ENCODE peak calls at places on chromosomes 16 and 17, in four cellular contexts. L is foreskin fibroblast, N is uterus, J is mammary epithelial cell. P is an unnamed sample.
A peak's percentile ranks its signal among the peaks of the same experiment; 100 is the strongest.

GRCh38 chr16:72658888-72659717 is 388.8 kb downstream of the ZFHX3 start:
- DNase-seq in L (peak; percentile 17), J (no peak), N (no peak), P (no peak)

GRCh38 chr16:27222499-27223225 is 19.3 kb downstream of the KDM8 start:
- DNase-seq in L (peak; percentile 62), J (no peak), N (peak; percentile 70), P (no peak)

GRCh38 chr16:29675811-29676643 is 3.0 kb upstream of the QPRT start:
- DNase-seq in N (no peak), J (peak; percentile 11), L (no peak), P (no peak)

GRCh38 chr17:76008630-76009425 is 8.2 kb downstream of the CDK3 start:
- DNase-seq in L (no peak), N (no peak), J (no peak), P (no peak)

GRCh38 chr16:47705268-47705667 is 244.1 kb downstream of the PHKB start:
- DNase-seq in J (no peak), N (no peak), L (no peak), P (no peak)

GRCh38 chr16:51151951-51152663 is 1.0 kb upstream of the SALL1 start:
- DNase-seq in J (no peak), L (peak; percentile 93), N (peak; percentile 94), P (peak; percentile 50)

GRCh38 chr17:54974758-54975157 is 6.2 kb downstream of the STXBP4 start:
- DNase-seq in J (no peak), N (no peak), L (no peak), P (no peak)

GRCh38 chr17:67635688-67636087 is 82.0 kb upstream of the NOL11 start:
- DNase-seq in J (no peak), N (no peak), L (no peak), P (no peak)

GRCh38 chr17:44906987-44907681 is 7.9 kb upstream of the EFTUD2 start:
- DNase-seq in J (no peak), N (no peak), L (no peak), P (no peak)

GRCh38 chr17:40554646-40555295 is 10.5 kb downstream of the CCR7 start:
- DNase-seq in N (peak; percentile 22), L (no peak), J (no peak), P (no peak)

GRCh38 chr16:49756971-49757743 is 98.8 kb downstream of the ZNF423 start:
- DNase-seq in J (no peak), L (no peak), N (no peak), P (peak; percentile 80)

GRCh38 chr17:48178327-48178726 is 70.8 kb downstream of the SNX11 start:
- DNase-seq in J (no peak), N (no peak), L (no peak), P (no peak)

GRCh38 chr17:869567-870530 is 87.7 kb downstream of the MRM3 start:
- DNase-seq in L (peak; percentile 42), N (peak; percentile 66), J (peak; percentile 96), P (no peak)

GRCh38 chr16:70730944-70731343 is 45.1 kb upstream of the MTSS2 start:
- DNase-seq in L (no peak), J (no peak), N (no peak), P (no peak)

GRCh38 chr17:30124273-30124796 is 7.7 kb downstream of the NSRP1 start:
- DNase-seq in N (no peak), J (no peak), L (no peak), P (no peak)

GRCh38 chr16:68000024-68000423 is 740 bp upstream of the DPEP2 start:
- DNase-seq in L (no peak), J (no peak), N (no peak), P (no peak)

GRCh38 chr16:49936791-49937190 is 80.9 kb upstream of the ZNF423 start:
- DNase-seq in L (no peak), N (no peak), J (no peak), P (no peak)

GRCh38 chr17:1742371-1743093 is at the start of gene SERPINF2:
- DNase-seq in N (no peak), L (no peak), J (no peak), P (no peak)

GRCh38 chr16:48098472-48098871 is 57.3 kb downstream of the ABCC12 start:
- DNase-seq in N (no peak), J (no peak), L (no peak), P (no peak)

GRCh38 chr17:79633937-79634813 is 23.3 kb upstream of the RBFOX3 start:
- DNase-seq in J (no peak), N (peak; percentile 5), L (no peak), P (no peak)

GRCh38 chr17:48586355-48586924 is 3.6 kb downstream of the HOXB3 start:
- DNase-seq in J (no peak), L (no peak), N (no peak), P (no peak)

GRCh38 chr16:4737545-4737944 is 3.2 kb downstream of the DNAAF8 start:
- DNase-seq in N (no peak), L (no peak), J (no peak), P (no peak)

GRCh38 chr16:64225696-64226095 is 896.2 kb downstream of the CDH11 start:
- DNase-seq in L (no peak), J (no peak), N (no peak), P (no peak)

GRCh38 chr17:979539-980405 is at the start of gene NXN:
- DNase-seq in L (peak; percentile 56), J (peak; percentile 71), N (peak; percentile 89), P (no peak)

GRCh38 chr16:52649870-52650269 is 102.9 kb upstream of the TOX3 start:
- DNase-seq in N (no peak), L (no peak), J (no peak), P (no peak)

GRCh38 chr16:67101683-67102082 is 8.1 kb upstream of the PHAF1 start:
- DNase-seq in J (no peak), N (no peak), L (no peak), P (peak; percentile 11)

GRCh38 chr16:68445458-68445857 is 2.9 kb downstream of the SMPD3 start:
- DNase-seq in N (no peak), J (peak; percentile 58), L (no peak), P (no peak)

GRCh38 chr17:6408271-6408670 is 26.6 kb downstream of the AIPL1 start:
- DNase-seq in N (no peak), L (no peak), J (no peak), P (no peak)

GRCh38 chr16:14505846-14506245 is 124.2 kb downstream of the PARN start:
- DNase-seq in J (peak; percentile 69), L (no peak), N (no peak), P (no peak)

GRCh38 chr17:75155191-75155601 is 884 bp upstream of the JPT1 start:
- DNase-seq in L (no peak), J (peak; percentile 19), N (no peak), P (no peak)

GRCh38 chr16:85610059-85610445 is 3.1 kb upstream of the GSE1 start:
- DNase-seq in J (no peak), N (peak; percentile 35), L (no peak), P (no peak)

GRCh38 chr17:60095381-60095780 is 16.7 kb upstream of the HEATR6 start:
- DNase-seq in J (no peak), N (no peak), L (no peak), P (no peak)

DNA sequence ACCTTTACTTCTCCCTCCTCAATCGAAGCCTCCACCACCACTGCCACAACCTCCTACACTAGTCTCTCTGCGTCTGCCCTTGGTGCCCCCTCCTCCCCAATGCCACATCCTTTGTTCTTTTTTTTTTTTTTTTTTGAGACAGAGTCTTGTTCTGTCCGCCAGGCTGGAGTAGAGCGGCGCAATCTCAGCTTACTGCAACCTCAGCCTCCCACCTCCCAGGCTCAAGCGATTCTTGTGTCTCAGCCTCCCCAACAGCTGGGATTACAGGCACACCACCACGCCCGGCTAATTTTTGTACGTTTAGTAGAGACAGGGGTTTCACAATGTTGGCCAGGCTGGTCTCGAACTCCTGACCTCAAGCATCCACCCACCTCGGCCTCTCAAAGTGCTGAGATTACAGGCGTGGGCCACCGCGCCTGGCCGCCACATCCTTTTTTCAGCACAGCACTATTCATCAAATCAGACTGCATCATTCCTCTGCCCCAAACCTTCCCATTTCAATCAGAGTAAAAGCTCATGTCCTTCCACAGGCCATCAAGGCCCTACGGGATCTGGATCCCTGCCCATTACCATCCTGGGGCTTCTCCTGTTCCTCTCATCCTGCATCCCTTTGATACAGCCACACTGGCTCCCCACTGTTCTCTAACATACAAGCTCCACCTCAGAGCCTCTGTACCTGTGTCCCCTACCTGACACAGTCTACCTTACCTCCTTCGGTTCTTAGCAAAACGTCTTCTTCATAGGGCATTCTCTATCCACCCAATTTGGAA is 2.0 kb downstream of the KLHL11 start:
- DNase-seq in N (no peak), L (no peak), J (no peak), P (no peak)
- H3K4me3 ChIP-seq in N (peak overlapping the region; percentile 93), L (peak overlapping the region; percentile 77), J (peak overlapping the region; percentile 75), P (peak overlapping the region; percentile 90)

DNA sequence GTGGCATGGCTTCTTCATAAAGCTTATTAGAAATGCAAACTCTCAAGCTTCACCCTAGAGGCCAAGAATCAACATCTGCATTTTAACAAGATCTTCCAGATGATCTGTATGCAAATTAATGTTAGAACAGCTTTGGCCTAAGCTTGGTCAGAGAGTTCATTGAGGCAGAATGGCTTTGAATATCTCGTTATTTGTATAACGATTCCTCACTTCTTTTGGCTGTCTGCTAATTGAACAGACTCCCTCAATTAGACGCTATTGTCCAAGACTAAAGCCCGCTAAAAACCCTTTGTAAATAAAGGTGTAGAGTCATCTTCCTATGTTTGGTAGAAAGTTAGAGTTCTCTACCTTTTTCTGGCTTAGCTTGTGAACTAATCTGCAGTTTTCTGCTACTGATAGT is 1453.7 kb downstream of the CDH8 start:
- DNase-seq in J (no peak), L (no peak), N (no peak), P (no peak)
- TF ChIP-seq CTCF in J (no peak), L (no peak), N (no peak), P (no peak)

DNA sequence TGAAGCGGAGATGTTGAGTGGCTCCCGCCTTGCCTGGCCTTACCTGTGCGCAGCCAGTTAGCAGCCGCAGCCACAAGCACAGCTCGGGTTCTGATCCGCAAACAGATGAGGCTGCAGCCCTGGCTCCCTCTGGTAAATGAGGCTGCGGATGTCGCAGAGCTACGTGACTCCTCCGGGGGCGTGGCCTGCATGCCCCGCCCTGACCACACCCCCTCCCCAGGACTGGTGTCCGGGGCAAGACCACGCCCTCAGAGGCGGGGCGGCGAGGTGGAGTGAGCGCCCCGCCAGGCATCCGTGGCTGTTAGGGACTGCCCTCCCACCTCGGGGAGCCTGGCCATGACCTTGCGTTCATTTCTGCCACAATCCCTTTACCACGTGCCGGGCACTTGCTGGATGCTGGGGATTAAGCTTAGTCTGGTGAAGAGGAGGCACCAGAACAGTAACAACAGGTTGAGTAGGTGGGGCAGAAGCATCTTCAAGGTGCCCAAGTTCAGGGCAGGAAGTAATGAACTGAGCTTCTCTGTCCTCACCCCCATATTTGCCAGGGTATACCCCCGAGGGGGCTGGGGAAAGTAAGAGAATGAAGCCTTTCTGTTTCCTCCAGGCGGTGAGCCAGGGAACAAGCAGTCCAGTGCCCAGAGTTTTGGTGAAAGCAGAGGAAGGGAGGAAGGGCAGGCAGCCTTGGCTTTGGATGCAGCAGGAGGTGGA is at the start of gene ALDOC:
- DNase-seq in J (peak; percentile 90), L (peak; percentile 95), N (peak; percentile 96), P (peak; percentile 55)
- H3K4me3 ChIP-seq in J (peak within 1 kb of the TSS; percentile 43), L (peak within 1 kb of the TSS; percentile 25), N (peak within 1 kb of the TSS; percentile 30), P (peak within 1 kb of the TSS; percentile 35)

GRCh38 chr17:81958633-81959342 is 2.2 kb downstream of the NOTUM start:
- DNase-seq in N (no peak), L (no peak), J (no peak), P (no peak)
- TF ChIP-seq CTCF in N (no peak), L (no peak), J (no peak), P (no peak)

DNA sequence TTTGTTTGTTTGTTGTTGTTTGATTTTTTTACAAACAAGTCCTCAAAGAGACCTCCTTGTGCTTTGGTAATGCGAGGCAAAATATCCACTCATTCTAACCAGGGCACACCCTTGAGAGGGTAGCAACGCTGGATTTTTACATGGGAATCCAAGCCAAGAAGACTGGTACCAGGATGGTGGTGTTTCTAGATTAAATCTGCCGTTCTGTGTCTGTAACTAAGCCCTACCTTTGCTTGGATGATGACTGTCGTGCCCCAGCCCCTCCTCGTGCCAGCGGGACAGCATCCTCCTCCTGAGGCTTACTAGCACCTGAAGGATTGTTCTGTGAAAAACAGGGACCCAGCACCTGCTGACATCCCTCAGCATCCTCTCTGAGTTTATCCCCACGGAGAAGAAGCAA is 5.2 kb upstream of the HSBP1 start:
- DNase-seq in N (no peak), J (no peak), L (no peak), P (no peak)
- H3K4me3 ChIP-seq in N (no peak overlapping the region), J (no peak overlapping the region), L (peak overlapping the region; percentile 43), P (peak overlapping the region; percentile 17)

P was measured in astrocyte of the cerebellum.